ENCODE peak calls at places on chromosomes 6 and 20, in ten cellular contexts. L is uterus, X is IMR-90, F is transverse colon, H is pancreas, A is GM06990, C is SK-N-SH, U is Peyer's patch, D is upper lobe of right lung, J is AG04450. R is an unnamed sample.
A peak's percentile ranks its signal among the peaks of the same experiment; 100 is the strongest.

GRCh38 chr6:3518356-3518841 is 61.5 kb upstream of the SLC22A23 start:
- DNase-seq in L (peak; percentile 20), X (peak; percentile 73), F (peak; percentile 58), H (no peak), A (no peak), C (no peak), U (peak; percentile 73), D (no peak), J (peak; percentile 24), R (no peak)

GRCh38 chr6:128438311-128438916 is 82.0 kb downstream of the PTPRK start:
- DNase-seq in L (peak; percentile 19), X (no peak), F (no peak), H (no peak), A (no peak), C (no peak), U (no peak), D (no peak), J (no peak), R (no peak)

GRCh38 chr6:5422321-5422915 is 161.1 kb downstream of the FARS2 start:
- DNase-seq in L (no peak), X (peak; percentile 62), F (peak; percentile 12), H (peak; percentile 18), A (no peak), C (peak; percentile 36), U (no peak), D (no peak), J (peak; percentile 21), R (no peak)

GRCh38 chr6:136251394-136251793 is 1.3 kb upstream of the MTFR2 start:
- DNase-seq in L (no peak), X (no peak), F (no peak), H (no peak), A (no peak), C (no peak), U (no peak), D (no peak), J (no peak), R (no peak)

GRCh38 chr6:168125429-168126001 is 46.5 kb upstream of the FRMD1 start:
- DNase-seq in L (peak; percentile 6), X (no peak), F (no peak), H (no peak), A (no peak), C (no peak), U (no peak), D (no peak), J (no peak), R (no peak)

GRCh38 chr6:27514906-27515495 is 42.1 kb upstream of the ZNF184 start:
- DNase-seq in L (no peak), X (no peak), F (no peak), H (no peak), A (no peak), C (no peak), U (no peak), D (no peak), J (no peak), R (no peak)

GRCh38 chr6:117482240-117483003 is at the start of gene DCBLD1:
- DNase-seq in L (peak; percentile 68), X (peak; percentile 70), F (peak; percentile 86), H (peak; percentile 84), A (peak; percentile 85), C (peak; percentile 81), U (peak; percentile 92), D (peak; percentile 92), J (no peak), R (no peak)

GRCh38 chr20:18197382-18198070 is 59.9 kb downstream of the KAT14 start:
- DNase-seq in L (no peak), X (no peak), F (no peak), H (no peak), A (no peak), C (no peak), U (no peak), D (no peak), J (no peak), R (no peak)

GRCh38 chr6:125952764-125953501 is 3.6 kb upstream of the HINT3 start:
- DNase-seq in L (no peak), X (peak; percentile 53), F (peak; percentile 23), H (no peak), A (no peak), C (peak; percentile 32), U (peak; percentile 56), D (peak; percentile 68), J (no peak), R (no peak)

DNA sequence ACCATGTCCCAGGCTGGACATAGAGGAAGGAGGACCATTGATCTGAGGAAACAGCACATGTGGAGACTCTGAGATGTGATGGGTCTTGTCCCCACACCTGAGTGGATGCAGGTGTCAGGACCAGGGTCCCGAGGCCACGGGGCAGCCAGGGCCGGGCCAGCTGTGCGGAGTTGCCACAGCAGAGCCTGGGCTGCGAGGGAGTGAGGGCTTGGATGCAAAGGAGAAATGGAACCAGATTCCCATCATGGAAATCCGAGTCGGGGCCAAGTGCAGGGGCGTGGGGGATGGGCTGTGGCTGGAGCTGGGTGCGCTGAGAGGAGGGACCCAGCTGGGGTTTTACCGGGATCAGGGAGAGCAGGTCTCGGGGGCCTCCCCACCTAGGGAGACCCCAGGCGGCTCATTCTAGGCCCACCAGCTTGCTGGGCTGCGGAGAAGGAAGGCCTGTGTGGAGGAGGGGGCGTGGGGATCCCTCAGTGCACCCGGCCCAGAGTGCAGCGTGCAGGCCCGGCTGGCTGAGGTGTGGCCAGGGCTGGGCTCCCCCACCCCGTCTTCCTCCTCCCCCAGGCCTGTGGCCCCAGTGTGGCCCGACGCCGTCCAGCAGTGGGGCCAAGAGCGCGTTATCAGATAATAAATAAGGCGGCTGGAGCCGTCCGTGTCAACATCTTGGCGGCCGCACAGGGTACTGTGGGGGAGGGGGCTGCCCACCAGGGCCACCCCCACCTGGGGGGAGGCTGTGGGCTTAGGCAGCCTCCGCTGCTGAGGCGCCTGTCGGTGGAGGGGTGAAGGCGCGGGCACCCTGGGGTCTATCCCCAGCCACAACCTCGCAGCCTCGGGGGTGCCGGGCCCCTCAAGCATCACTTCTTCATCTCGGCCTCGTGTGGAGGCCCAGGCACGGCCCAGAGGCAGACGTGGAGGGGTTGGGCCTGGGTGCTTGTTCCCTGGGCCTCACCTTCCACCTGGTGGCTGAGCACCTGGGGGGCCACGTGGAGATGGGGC is 17.2 kb downstream of the GATA5 start:
- DNase-seq in L (peak; percentile 38), X (no peak), F (no peak), H (no peak), A (no peak), C (no peak), U (no peak), D (no peak), J (no peak), R (no peak)
- H3K27me3 ChIP-seq in L (no peaks in the 10 kb centered on the region), X (peaks cover 58% of the 10 kb centered on the region), F (peaks cover 19% of the 10 kb centered on the region), H (no peaks in the 10 kb centered on the region), A (peaks cover 3% of the 10 kb centered on the region), C (no peaks in the 10 kb centered on the region), U (no peaks in the 10 kb centered on the region), D (peaks cover 63% of the 10 kb centered on the region), J (peaks cover 61% of the 10 kb centered on the region), R (peaks cover 72% of the 10 kb centered on the region)

DNA sequence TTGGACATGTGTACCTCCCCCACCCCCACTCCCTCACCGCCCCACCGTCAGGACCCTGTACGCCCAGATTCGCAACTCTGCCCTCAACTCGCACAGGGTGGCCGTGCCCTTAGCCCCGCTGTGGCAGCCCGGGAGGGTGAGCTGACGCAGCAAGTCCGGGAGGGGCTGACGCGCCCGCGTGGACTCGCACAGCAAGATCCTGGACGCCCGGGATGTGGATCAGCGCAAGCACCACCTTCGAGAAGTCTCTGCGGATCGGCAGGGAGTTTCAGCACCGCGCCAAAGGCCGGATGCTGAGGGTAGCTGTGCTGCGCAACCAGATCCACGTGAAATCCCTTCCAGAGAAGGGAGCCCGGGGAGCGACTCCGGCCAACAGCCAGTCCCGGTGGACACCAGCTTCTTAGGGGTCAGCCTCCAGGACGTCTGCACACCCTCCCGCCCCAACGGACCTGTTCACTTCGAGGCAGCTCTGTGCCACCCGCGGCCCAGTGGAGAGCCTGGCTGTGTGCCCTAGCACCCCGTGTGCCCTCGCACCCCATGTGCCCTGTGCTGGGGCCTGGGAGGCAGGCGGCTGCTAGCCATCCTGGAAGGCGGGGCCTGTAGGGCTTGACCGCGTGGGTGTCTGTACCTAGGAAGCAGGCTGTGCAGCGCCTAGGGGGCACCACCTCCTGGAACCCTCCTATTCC is 6.7 kb upstream of the GJA10 start:
- DNase-seq in L (no peak), X (no peak), F (no peak), H (no peak), A (peak; percentile 9), C (peak; percentile 21), U (peak; percentile 49), D (no peak), J (no peak), R (no peak)
- H3K27me3 ChIP-seq in L (peaks cover 10% of the 10 kb centered on the region), X (peaks cover 7% of the 10 kb centered on the region), F (peaks cover 47% of the 10 kb centered on the region), H (no peaks in the 10 kb centered on the region), A (no peaks in the 10 kb centered on the region), C (no peaks in the 10 kb centered on the region), U (no peaks in the 10 kb centered on the region), D (peaks cover 37% of the 10 kb centered on the region), J (peaks cover 14% of the 10 kb centered on the region), R (peaks cover 7% of the 10 kb centered on the region)

GRCh38 chr20:38878798-38879197 is 47.4 kb upstream of the FAM83D start:
- DNase-seq in L (no peak), X (peak; percentile 19), F (no peak), H (no peak), A (no peak), C (no peak), U (no peak), D (no peak), J (no peak), R (peak; percentile 4)

GRCh38 chr20:38881806-38882440 is 44.3 kb upstream of the FAM83D start:
- DNase-seq in L (no peak), X (no peak), F (no peak), H (no peak), A (no peak), C (no peak), U (peak; percentile 11), D (peak; percentile 5), J (no peak), R (no peak)

GRCh38 chr20:38883081-38883980 is 42.9 kb upstream of the FAM83D start:
- DNase-seq in L (no peak), X (peak; percentile 2), F (no peak), H (no peak), A (no peak), C (peak; percentile 89), U (peak; percentile 39), D (peak; percentile 59), J (no peak), R (no peak)

GRCh38 chr20:38882600-38882999 is 43.6 kb upstream of the FAM83D start:
- DNase-seq in L (no peak), X (no peak), F (no peak), H (no peak), A (no peak), C (no peak), U (no peak), D (no peak), J (no peak), R (no peak)

GRCh38 chr20:38880952-38881735 is 45.1 kb upstream of the FAM83D start:
- DNase-seq in L (no peak), X (no peak), F (no peak), H (no peak), A (no peak), C (no peak), U (peak; percentile 34), D (peak; percentile 23), J (no peak), R (no peak)
- H3K27me3 ChIP-seq in L (no peaks in the 10 kb centered on the region), X (peaks cover 11% of the 10 kb centered on the region), F (peaks cover 24% of the 10 kb centered on the region), H (no peaks in the 10 kb centered on the region), A (no peaks in the 10 kb centered on the region), C (peaks cover 8% of the 10 kb centered on the region), U (no peaks in the 10 kb centered on the region), D (no peaks in the 10 kb centered on the region), J (no peaks in the 10 kb centered on the region), R (peaks cover 19% of the 10 kb centered on the region)

GRCh38 chr20:2002365-2002764 is 8.5 kb upstream of the PDYN start:
- DNase-seq in L (no peak), X (no peak), F (no peak), H (no peak), A (no peak), C (no peak), U (no peak), D (no peak), J (no peak), R (no peak)
- H3K27me3 ChIP-seq in L (no peaks in the 10 kb centered on the region), X (peaks cover 3% of the 10 kb centered on the region), F (peaks cover 34% of the 10 kb centered on the region), H (no peaks in the 10 kb centered on the region), A (peaks cover 1% of the 10 kb centered on the region), C (peaks cover 9% of the 10 kb centered on the region), U (no peaks in the 10 kb centered on the region), D (peaks cover 52% of the 10 kb centered on the region), J (no peaks in the 10 kb centered on the region), R (peaks cover 9% of the 10 kb centered on the region)

R was measured in kidney epithelial cell.